ENCODE peak calls at places on chromosomes 3 and 15, in four cellular contexts. One of them, this sample, is unnamed. For H3K4me1, the result is how much of the 10 kb centered on the place peaks cover.

GRCh38 chr3:4461459-4462090 is 5.5 kb downstream of the SUMF1 start:
- DNase-seq in heart left ventricle: no peak
- DNase-seq in breast epithelium: no peak
- DNase-seq in adrenal gland: no peak
- DNase-seq in this sample: no peak

GRCh38 chr3:124059580-124059979 is 67.7 kb upstream of the ROPN1 start:
- DNase-seq in heart left ventricle: no peak
- DNase-seq in breast epithelium: no peak
- DNase-seq in adrenal gland: no peak
- DNase-seq in this sample: no peak

GRCh38 chr3:128241741-128242140 is 88.5 kb downstream of the EEFSEC start:
- DNase-seq in heart left ventricle: no peak
- DNase-seq in breast epithelium: no peak
- DNase-seq in adrenal gland: no peak
- DNase-seq in this sample: no peak

GRCh38 chr15:80880086-80880485 is 100.9 kb downstream of the CEMIP start:
- DNase-seq in heart left ventricle: no peak
- DNase-seq in breast epithelium: no peak
- DNase-seq in adrenal gland: no peak
- DNase-seq in this sample: no peak

GRCh38 chr3:55690746-55691540 is 203.8 kb upstream of the WNT5A start:
- DNase-seq in heart left ventricle: no peak
- DNase-seq in breast epithelium: no peak
- DNase-seq in adrenal gland: no peak
- DNase-seq in this sample: no peak

GRCh38 chr3:167728176-167728575 is 6.5 kb downstream of the PDCD10 start:
- DNase-seq in heart left ventricle: no peak
- DNase-seq in breast epithelium: no peak
- DNase-seq in adrenal gland: no peak
- DNase-seq in this sample: no peak

GRCh38 chr3:36476274-36476942 is 96.1 kb downstream of the STAC start:
- DNase-seq in heart left ventricle: no peak
- DNase-seq in breast epithelium: no peak
- DNase-seq in adrenal gland: no peak
- DNase-seq in this sample: no peak

GRCh38 chr15:58292761-58293175 is 139.0 kb upstream of the LIPC start:
- DNase-seq in heart left ventricle: no peak
- DNase-seq in breast epithelium: no peak
- DNase-seq in adrenal gland: no peak
- DNase-seq in this sample: no peak

GRCh38 chr15:80739919-80740318 is 39.3 kb upstream of the CEMIP start:
- DNase-seq in heart left ventricle: no peak
- DNase-seq in breast epithelium: no peak
- DNase-seq in adrenal gland: no peak
- DNase-seq in this sample: no peak

GRCh38 chr3:110667216-110667615 is 404.4 kb upstream of the NECTIN3 start:
- DNase-seq in heart left ventricle: no peak
- DNase-seq in breast epithelium: no peak
- DNase-seq in adrenal gland: no peak
- DNase-seq in this sample: no peak

GRCh38 chr3:162141232-162141631 is 644.6 kb downstream of the OTOL1 start:
- DNase-seq in heart left ventricle: no peak
- DNase-seq in breast epithelium: no peak
- DNase-seq in adrenal gland: no peak
- DNase-seq in this sample: no peak

DNA sequence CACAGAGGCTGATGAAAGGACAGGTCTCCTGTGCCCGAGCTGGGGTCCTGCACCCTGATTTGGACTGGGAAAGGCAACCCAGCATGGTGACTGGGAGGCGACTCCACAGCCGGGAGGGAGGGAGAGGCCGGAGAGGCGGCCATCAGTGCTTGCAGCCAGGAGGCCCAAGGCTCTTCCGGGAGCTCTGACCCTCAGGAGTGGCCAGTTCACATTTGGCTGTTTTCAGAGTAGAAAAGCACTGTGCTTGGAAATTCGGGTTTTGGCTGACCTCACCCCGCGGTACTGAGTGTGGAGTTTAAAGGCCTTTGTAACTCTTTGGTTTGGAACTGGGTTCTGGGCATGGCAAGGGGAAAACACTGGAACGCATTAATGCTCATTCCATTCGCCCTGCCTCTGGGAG is 31.9 kb downstream of the SMAD6 start:
- DNase-seq in heart left ventricle: no peak
- DNase-seq in breast epithelium: no peak
- DNase-seq in adrenal gland: no peak
- DNase-seq in this sample: no peak
- H3K4me3 ChIP-seq in heart left ventricle: no peak
- H3K4me3 ChIP-seq in breast epithelium: no peak
- H3K4me3 ChIP-seq in adrenal gland: no peak
- H3K4me3 ChIP-seq in this sample: no peak

GRCh38 chr3:50617911-50618481 is 1.0 kb downstream of the MAPKAPK3 start:
- DNase-seq in heart left ventricle: no peak
- DNase-seq in breast epithelium: no peak
- DNase-seq in adrenal gland: no peak
- DNase-seq in this sample: no peak

GRCh38 chr3:50620420-50620819 is 3.5 kb downstream of the MAPKAPK3 start:
- DNase-seq in heart left ventricle: no peak
- DNase-seq in breast epithelium: no peak
- DNase-seq in adrenal gland: no peak
- DNase-seq in this sample: no peak

GRCh38 chr3:50623840-50624474 is 7.0 kb downstream of the MAPKAPK3 start:
- DNase-seq in heart left ventricle: no peak
- DNase-seq in breast epithelium: no peak
- DNase-seq in adrenal gland: no peak
- DNase-seq in this sample: no peak

GRCh38 chr3:50622881-50623280 is 5.9 kb downstream of the MAPKAPK3 start:
- DNase-seq in heart left ventricle: no peak
- DNase-seq in breast epithelium: no peak
- DNase-seq in adrenal gland: no peak
- DNase-seq in this sample: no peak

GRCh38 chr3:50620846-50621245 is 3.9 kb downstream of the MAPKAPK3 start:
- DNase-seq in heart left ventricle: no peak
- DNase-seq in breast epithelium: no peak
- DNase-seq in adrenal gland: no peak
- DNase-seq in this sample: no peak
- H3K4me1 ChIP-seq in heart left ventricle: half or more
- H3K4me1 ChIP-seq in breast epithelium: under half
- H3K4me1 ChIP-seq in adrenal gland: half or more
- H3K4me1 ChIP-seq in this sample: under half

GRCh38 chr3:187941135-187941847 is 196.0 kb upstream of the BCL6 start:
- DNase-seq in heart left ventricle: no peak
- DNase-seq in breast epithelium: no peak
- DNase-seq in adrenal gland: no peak
- DNase-seq in this sample: no peak

GRCh38 chr3:187939891-187940290 is 194.6 kb upstream of the BCL6 start:
- DNase-seq in heart left ventricle: no peak
- DNase-seq in breast epithelium: no peak
- DNase-seq in adrenal gland: no peak
- DNase-seq in this sample: no peak

GRCh38 chr3:187942658-187943241 is 197.5 kb upstream of the BCL6 start:
- DNase-seq in heart left ventricle: no peak
- DNase-seq in breast epithelium: no peak
- DNase-seq in adrenal gland: no peak
- DNase-seq in this sample: no peak

GRCh38 chr3:187943677-187944390 is 198.6 kb upstream of the BCL6 start:
- DNase-seq in heart left ventricle: no peak
- DNase-seq in breast epithelium: no peak
- DNase-seq in adrenal gland: no peak
- DNase-seq in this sample: no peak

DNA sequence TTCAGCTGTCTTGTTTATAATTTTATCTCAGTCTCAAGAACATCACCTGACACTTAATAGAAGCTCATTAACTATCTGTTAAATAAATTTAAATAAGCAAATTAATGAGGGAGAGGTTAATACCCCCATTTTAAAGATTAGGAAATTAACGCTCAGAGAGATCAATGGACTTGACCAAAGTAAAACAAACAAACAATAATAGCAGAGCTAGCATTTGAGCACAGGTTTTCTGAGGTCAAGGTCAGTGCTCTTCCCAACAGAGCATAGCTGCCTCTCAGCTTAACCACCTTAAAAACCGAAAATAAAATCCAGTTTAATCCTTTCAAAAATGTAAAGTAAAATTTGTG is 196.6 kb upstream of the BCL6 start:
- DNase-seq in heart left ventricle: no peak
- DNase-seq in breast epithelium: no peak
- DNase-seq in adrenal gland: no peak
- DNase-seq in this sample: no peak
- H3K4me3 ChIP-seq in heart left ventricle: no peak
- H3K4me3 ChIP-seq in breast epithelium: no peak
- H3K4me3 ChIP-seq in adrenal gland: no peak
- H3K4me3 ChIP-seq in this sample: no peak

GRCh38 chr15:74937226-74937601 is 659 bp downstream of the COX5A start:
- DNase-seq in heart left ventricle: no peak
- DNase-seq in breast epithelium: no peak
- DNase-seq in adrenal gland: no peak
- DNase-seq in this sample: no peak
- H3K4me1 ChIP-seq in heart left ventricle: under half
- H3K4me1 ChIP-seq in breast epithelium: under half
- H3K4me1 ChIP-seq in adrenal gland: under half
- H3K4me1 ChIP-seq in this sample: under half

GRCh38 chr15:45449878-45450277 is 71.5 kb upstream of the GATM start:
- DNase-seq in heart left ventricle: no peak
- DNase-seq in breast epithelium: peak
- DNase-seq in adrenal gland: no peak
- DNase-seq in this sample: no peak
- H3K4me3 ChIP-seq in heart left ventricle: no peak
- H3K4me3 ChIP-seq in breast epithelium: no peak
- H3K4me3 ChIP-seq in adrenal gland: no peak
- H3K4me3 ChIP-seq in this sample: no peak

GRCh38 chr15:50355612-50355905 is 561 bp upstream of the GABPB1 start:
- DNase-seq in heart left ventricle: no peak
- DNase-seq in breast epithelium: no peak
- DNase-seq in adrenal gland: no peak
- DNase-seq in this sample: no peak
- H3K4me1 ChIP-seq in heart left ventricle: under half
- H3K4me1 ChIP-seq in breast epithelium: under half
- H3K4me1 ChIP-seq in adrenal gland: under half
- H3K4me1 ChIP-seq in this sample: under half

This sample was measured in SJSA1.